ENCODE peak calls at places on chromosomes 2 and 18, in ten cellular contexts. W, L, M, N, H, U, P, G, F and E are unnamed samples. For H3K4me1, the result is how much of the 10 kb centered on the place peaks cover.

GRCh38 chr2:20355131-20355530 is 4.5 kb upstream of the PUM2 start:
- DNase-seq in L (no peak), P (no peak), W (no peak), N (peak), M (no peak), G (no peak), U (no peak), H (no peak), F (no peak), E (no peak)

GRCh38 chr2:46416739-46417403 is 62.5 kb upstream of the TMEM247 start:
- DNase-seq in L (no peak), P (no peak), N (no peak), M (no peak), H (no peak), F (no peak), U (no peak), W (no peak), G (no peak), E (no peak)

GRCh38 chr2:236554629-236555282 is 14.9 kb upstream of the ACKR3 start:
- DNase-seq in U (no peak), L (no peak), M (no peak), N (no peak), H (no peak), G (no peak), P (no peak), F (no peak), W (no peak), E (no peak)

GRCh38 chr18:23131693-23132319 is 3.5 kb upstream of the CABLES1 start:
- DNase-seq in G (no peak), U (peak), P (peak), N (peak), H (no peak), F (no peak), M (peak), L (peak), W (peak), E (peak)

GRCh38 chr2:26172189-26172865 is 561 bp upstream of the GAREM2 start:
- DNase-seq in W (no peak), P (no peak), U (no peak), M (no peak), F (no peak), H (no peak), L (peak), G (no peak), N (no peak), E (no peak)

GRCh38 chr2:147232225-147232669 is 612.6 kb upstream of the ACVR2A start:
- DNase-seq in U (no peak), L (no peak), N (no peak), F (peak), P (no peak), W (no peak), H (no peak), M (no peak), G (no peak), E (no peak)

GRCh38 chr2:197915548-197916265 is 111.3 kb downstream of the PLCL1 start:
- DNase-seq in W (no peak), U (no peak), M (no peak), P (no peak), N (peak), F (no peak), G (no peak), H (no peak), L (no peak), E (no peak)

GRCh38 chr2:12607971-12608370 is 108.8 kb upstream of the TRIB2 start:
- DNase-seq in L (no peak), W (no peak), F (no peak), H (no peak), G (no peak), U (no peak), P (no peak), M (no peak), N (peak), E (no peak)

GRCh38 chr2:240255811-240256703 is 115.6 kb upstream of the OTOS start:
- DNase-seq in H (no peak), N (peak), U (no peak), F (no peak), L (no peak), G (no peak), P (no peak), W (no peak), M (no peak), E (peak)

GRCh38 chr18:14978962-14979535 is 231.1 kb downstream of the ANKRD30B start:
- DNase-seq in W (no peak), U (no peak), F (no peak), H (no peak), L (no peak), P (peak), M (no peak), N (no peak), G (no peak), E (peak)

GRCh38 chr2:191811807-191812602 is 34.9 kb downstream of the CAVIN2 start:
- DNase-seq in G (peak), M (peak), N (peak), U (peak), W (peak), H (peak), F (no peak), L (peak), P (peak), E (peak)

GRCh38 chr2:26957041-26957440 is 13.4 kb upstream of the MAPRE3 start:
- DNase-seq in P (no peak), L (no peak), W (no peak), N (no peak), U (no peak), M (no peak), F (no peak), G (no peak), H (no peak), E (no peak)

GRCh38 chr2:98477036-98477435 is 32.4 kb downstream of the INPP4A start:
- DNase-seq in M (no peak), F (no peak), W (no peak), H (no peak), U (no peak), N (no peak), L (no peak), P (no peak), G (no peak), E (no peak)
- H3K4me1 ChIP-seq in M (under half), F (under half), W (half or more), H (half or more), U (under half), N (under half), L (under half), P (under half), G (under half), E (half or more)

DNA sequence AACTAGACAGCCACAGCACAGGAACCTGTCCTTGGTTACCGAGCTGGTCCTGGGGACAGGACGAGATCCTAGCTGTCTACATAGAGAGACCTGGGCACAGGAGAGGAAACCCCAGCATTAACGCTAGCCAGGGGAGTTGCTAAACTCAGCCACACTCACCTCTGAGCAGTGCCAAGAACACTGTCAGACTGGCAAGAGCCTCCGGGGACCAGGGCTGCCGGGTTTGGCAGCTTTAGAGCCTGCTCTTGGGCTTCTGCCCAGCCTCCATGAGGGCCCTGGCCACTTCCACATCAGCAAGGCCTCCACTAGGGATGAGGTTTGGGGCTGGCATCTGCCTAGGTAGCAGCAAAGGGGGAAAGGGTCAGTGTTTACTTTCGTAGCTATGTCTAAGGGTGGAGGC is 6.7 kb downstream of the TMBIM1 start:
- DNase-seq in M (no peak), W (peak), N (peak), H (peak), U (no peak), L (no peak), P (no peak), F (peak), G (peak), E (no peak)
- H3K4me1 ChIP-seq in M (under half), W (half or more), N (half or more), H (half or more), U (under half), L (under half), P (under half), F (half or more), G (under half), E (under half)

DNA sequence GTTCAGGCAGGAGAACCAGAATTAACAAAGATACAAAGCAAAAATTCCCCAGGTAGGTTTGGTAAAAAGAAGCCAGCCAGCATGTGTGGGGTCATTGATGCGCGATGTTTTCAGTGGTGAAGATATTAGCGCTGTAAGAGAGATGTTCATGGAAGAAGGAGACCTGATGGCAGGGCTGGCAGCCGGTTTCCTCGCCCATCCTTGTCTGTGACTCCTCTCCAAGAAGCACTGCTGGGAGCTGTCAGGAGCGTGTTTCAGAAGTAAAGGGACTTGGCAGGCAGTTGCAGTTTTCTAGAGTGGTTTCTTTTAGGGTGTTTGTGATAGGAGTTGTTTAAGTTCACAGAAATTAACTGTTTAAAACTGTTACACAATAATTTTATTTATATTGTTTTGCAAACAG is 24.6 kb downstream of the TAF1B start:
- DNase-seq in P (no peak), F (no peak), N (no peak), L (no peak), H (no peak), U (no peak), W (no peak), M (no peak), G (no peak), E (no peak)
- H3K4me1 ChIP-seq in P (under half), F (under half), N (under half), L (under half), H (under half), U (under half), W (under half), M (under half), G (under half), E (under half)

GRCh38 chr18:63283305-63283704 is 36.3 kb downstream of the BCL2 start:
- DNase-seq in U (no peak), M (peak), H (no peak), F (no peak), G (no peak), W (no peak), N (no peak), L (no peak), P (no peak), E (no peak)
- H3K4me1 ChIP-seq in U (under half), M (under half), H (under half), F (under half), G (under half), W (under half), N (under half), L (under half), P (under half), E (under half)

GRCh38 chr2:124317628-124318027 is 292.5 kb downstream of the CNTNAP5 start:
- DNase-seq in W (no peak), U (no peak), N (no peak), H (no peak), M (no peak), F (no peak), L (no peak), G (no peak), P (no peak), E (no peak)
- H3K4me1 ChIP-seq in W (under half), U (under half), N (under half), H (under half), M (under half), F (under half), L (under half), G (under half), P (under half), E (under half)

GRCh38 chr2:235500110-235500760 is 6.4 kb downstream of the AGAP1 start:
- DNase-seq in G (no peak), W (no peak), F (no peak), H (no peak), N (no peak), M (no peak), P (no peak), L (no peak), U (no peak), E (no peak)

GRCh38 chr2:235500761-235501662 is 7.2 kb downstream of the AGAP1 start:
- DNase-seq in P (no peak), F (no peak), L (peak), U (no peak), G (no peak), M (peak), W (no peak), H (no peak), N (peak), E (no peak)

GRCh38 chr2:235498556-235499305 is 4.9 kb downstream of the AGAP1 start:
- DNase-seq in F (no peak), L (no peak), W (no peak), U (no peak), P (no peak), M (no peak), N (peak), H (no peak), G (no peak), E (peak)

GRCh38 chr2:235497096-235497495 is 3.3 kb downstream of the AGAP1 start:
- DNase-seq in P (no peak), N (no peak), M (no peak), U (no peak), L (no peak), G (no peak), F (no peak), H (no peak), W (no peak), E (no peak)

DNA sequence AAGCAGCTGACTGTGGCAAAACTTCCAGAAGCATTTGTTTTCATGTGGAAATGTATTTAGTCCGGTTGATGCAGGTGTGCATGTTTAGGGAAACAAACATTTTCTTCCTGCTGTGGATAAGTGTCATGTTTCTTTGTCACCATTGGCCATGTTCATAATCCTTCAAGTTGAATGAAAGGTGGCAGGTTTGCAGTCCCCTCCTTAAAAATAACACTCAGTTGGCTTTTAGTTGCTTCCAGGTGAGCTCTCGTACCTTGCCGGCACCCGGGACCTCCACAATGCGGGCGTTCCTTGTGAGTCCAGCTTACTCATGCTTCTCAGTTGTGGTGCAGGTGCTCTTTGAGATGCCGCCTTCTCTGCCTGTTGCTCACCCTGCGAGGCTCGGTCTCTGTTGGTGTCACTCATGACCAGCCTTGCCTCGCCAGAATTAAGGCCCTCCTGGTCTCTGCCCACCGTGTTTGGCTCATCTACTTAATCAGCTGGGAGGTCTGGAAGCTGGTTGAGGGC is 5.5 kb downstream of the AGAP1 start:
- DNase-seq in N (no peak), F (no peak), H (no peak), W (no peak), L (no peak), M (no peak), U (no peak), P (no peak), G (no peak), E (no peak)
- H3K4me1 ChIP-seq in N (under half), F (under half), H (half or more), W (half or more), L (half or more), M (under half), U (under half), P (under half), G (under half), E (under half)

DNA sequence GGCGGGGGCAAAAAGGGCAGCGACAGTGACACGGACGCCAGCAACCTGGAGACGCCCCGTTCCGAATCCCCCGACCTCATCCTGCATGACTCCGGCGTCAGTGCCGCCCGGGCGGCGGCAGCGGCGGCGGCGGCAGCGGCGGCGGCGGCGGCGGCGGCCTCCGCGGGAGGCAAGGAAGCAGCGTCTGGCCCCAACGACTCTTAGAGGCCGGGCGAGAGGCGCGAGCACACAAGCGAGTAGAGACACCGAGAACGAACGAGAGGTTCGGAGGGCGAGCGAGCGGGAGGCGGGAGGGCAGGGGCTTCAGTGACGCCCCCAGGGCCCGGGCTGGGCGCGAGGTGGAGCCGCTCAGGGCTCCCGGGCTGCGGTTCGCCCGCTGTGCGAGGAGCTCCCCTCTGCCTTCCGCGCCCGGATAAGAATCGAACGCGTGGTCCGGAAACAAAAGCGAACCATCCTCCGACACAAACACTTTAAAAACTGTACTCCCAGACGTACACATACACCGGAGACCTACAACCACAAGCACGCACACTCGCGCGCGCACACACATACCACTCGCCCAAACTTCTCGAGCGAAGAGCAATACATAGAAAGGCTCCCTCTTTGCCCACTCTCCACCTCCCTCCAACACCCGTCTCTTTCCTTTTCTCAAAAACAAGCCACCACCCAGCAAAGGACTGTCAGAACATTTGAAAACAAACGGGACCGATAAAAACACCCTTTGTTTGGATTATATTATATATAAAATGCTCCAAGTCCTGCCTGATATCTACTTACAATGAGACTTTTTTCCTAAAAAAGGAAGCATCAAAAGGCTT is 2.8 kb downstream of the SP9 start:
- DNase-seq in F (no peak), H (no peak), W (no peak), P (no peak), L (no peak), N (peak), M (no peak), U (no peak), G (peak), E (peak)
- H3K4me1 ChIP-seq in F (under half), H (half or more), W (half or more), P (half or more), L (under half), N (under half), M (under half), U (under half), G (under half), E (under half)